ENCODE peak calls at places on chromosomes 11 and 22, in ten cellular contexts. One of them, this sample, is unnamed.

GRCh38 chr22:45534339-45535192 is 31.9 kb downstream of the FBLN1 start:
- DNase-seq in NCI-H1436 treated with DMSO at 0.1 percent for 48 hours: no peak
- DNase-seq in stimulated activated CD4-positive, alpha-beta T cell treated with anti-CD3 and anti-CD28 coated beads, TNF-alpha, amount 100 ng/mL, for 48 hours: no peak
- DNase-seq in endothelial cell of umbilical vein: no peak
- DNase-seq in nephron progenitor cell: no peak
- DNase-seq in naive B cell: no peak
- DNase-seq in lower lobe of right lung: no peak
- DNase-seq in erythroblast: no peak
- DNase-seq in T follicular helper cell: no peak
- DNase-seq in neural crest cell: no peak
- DNase-seq in this sample: no peak

GRCh38 chr11:103923473-103923931 is 112.9 kb upstream of the DDI1 start:
- DNase-seq in NCI-H1436 treated with DMSO at 0.1 percent for 48 hours: no peak
- DNase-seq in stimulated activated CD4-positive, alpha-beta T cell treated with anti-CD3 and anti-CD28 coated beads, TNF-alpha, amount 100 ng/mL, for 48 hours: no peak
- DNase-seq in endothelial cell of umbilical vein: no peak
- DNase-seq in nephron progenitor cell: no peak
- DNase-seq in naive B cell: no peak
- DNase-seq in lower lobe of right lung: no peak
- DNase-seq in erythroblast: no peak
- DNase-seq in T follicular helper cell: no peak
- DNase-seq in neural crest cell: no peak
- DNase-seq in this sample: no peak

GRCh38 chr11:69644962-69645675 is 4.2 kb downstream of the CCND1 start:
- DNase-seq in NCI-H1436 treated with DMSO at 0.1 percent for 48 hours: no peak
- DNase-seq in stimulated activated CD4-positive, alpha-beta T cell treated with anti-CD3 and anti-CD28 coated beads, TNF-alpha, amount 100 ng/mL, for 48 hours: no peak
- DNase-seq in endothelial cell of umbilical vein: no peak
- DNase-seq in nephron progenitor cell: no peak
- DNase-seq in naive B cell: no peak
- DNase-seq in lower lobe of right lung: no peak
- DNase-seq in erythroblast: no peak
- DNase-seq in T follicular helper cell: no peak
- DNase-seq in neural crest cell: no peak
- DNase-seq in this sample: no peak

GRCh38 chr11:6574816-6575715 is 28.4 kb downstream of the RRP8 start:
- DNase-seq in NCI-H1436 treated with DMSO at 0.1 percent for 48 hours: no peak
- DNase-seq in stimulated activated CD4-positive, alpha-beta T cell treated with anti-CD3 and anti-CD28 coated beads, TNF-alpha, amount 100 ng/mL, for 48 hours: no peak
- DNase-seq in endothelial cell of umbilical vein: peak
- DNase-seq in nephron progenitor cell: no peak
- DNase-seq in naive B cell: no peak
- DNase-seq in lower lobe of right lung: no peak
- DNase-seq in erythroblast: no peak
- DNase-seq in T follicular helper cell: no peak
- DNase-seq in neural crest cell: no peak
- DNase-seq in this sample: no peak

GRCh38 chr22:35411112-35411511 is 11.2 kb downstream of the MCM5 start:
- DNase-seq in NCI-H1436 treated with DMSO at 0.1 percent for 48 hours: no peak
- DNase-seq in stimulated activated CD4-positive, alpha-beta T cell treated with anti-CD3 and anti-CD28 coated beads, TNF-alpha, amount 100 ng/mL, for 48 hours: no peak
- DNase-seq in endothelial cell of umbilical vein: no peak
- DNase-seq in nephron progenitor cell: no peak
- DNase-seq in naive B cell: peak
- DNase-seq in lower lobe of right lung: no peak
- DNase-seq in erythroblast: no peak
- DNase-seq in T follicular helper cell: no peak
- DNase-seq in neural crest cell: no peak
- DNase-seq in this sample: peak

GRCh38 chr11:44780940-44781631 is 54.3 kb downstream of the TSPAN18 start:
- DNase-seq in NCI-H1436 treated with DMSO at 0.1 percent for 48 hours: no peak
- DNase-seq in stimulated activated CD4-positive, alpha-beta T cell treated with anti-CD3 and anti-CD28 coated beads, TNF-alpha, amount 100 ng/mL, for 48 hours: no peak
- DNase-seq in endothelial cell of umbilical vein: no peak
- DNase-seq in nephron progenitor cell: no peak
- DNase-seq in naive B cell: no peak
- DNase-seq in lower lobe of right lung: peak
- DNase-seq in erythroblast: peak
- DNase-seq in T follicular helper cell: no peak
- DNase-seq in neural crest cell: no peak
- DNase-seq in this sample: no peak

GRCh38 chr11:124644426-124645280 is 22.0 kb downstream of the TBRG1 start:
- DNase-seq in NCI-H1436 treated with DMSO at 0.1 percent for 48 hours: no peak
- DNase-seq in stimulated activated CD4-positive, alpha-beta T cell treated with anti-CD3 and anti-CD28 coated beads, TNF-alpha, amount 100 ng/mL, for 48 hours: no peak
- DNase-seq in endothelial cell of umbilical vein: peak
- DNase-seq in nephron progenitor cell: peak
- DNase-seq in naive B cell: peak
- DNase-seq in lower lobe of right lung: peak
- DNase-seq in erythroblast: peak
- DNase-seq in T follicular helper cell: no peak
- DNase-seq in neural crest cell: peak
- DNase-seq in this sample: peak

GRCh38 chr11:1760351-1761109 is 3.2 kb downstream of the CTSD start:
- DNase-seq in NCI-H1436 treated with DMSO at 0.1 percent for 48 hours: no peak
- DNase-seq in stimulated activated CD4-positive, alpha-beta T cell treated with anti-CD3 and anti-CD28 coated beads, TNF-alpha, amount 100 ng/mL, for 48 hours: no peak
- DNase-seq in endothelial cell of umbilical vein: peak
- DNase-seq in nephron progenitor cell: no peak
- DNase-seq in naive B cell: no peak
- DNase-seq in lower lobe of right lung: peak
- DNase-seq in erythroblast: peak
- DNase-seq in T follicular helper cell: no peak
- DNase-seq in neural crest cell: no peak
- DNase-seq in this sample: no peak

GRCh38 chr11:6206456-6207180 is 1.3 kb downstream of the C11orf42 start:
- DNase-seq in NCI-H1436 treated with DMSO at 0.1 percent for 48 hours: no peak
- DNase-seq in stimulated activated CD4-positive, alpha-beta T cell treated with anti-CD3 and anti-CD28 coated beads, TNF-alpha, amount 100 ng/mL, for 48 hours: no peak
- DNase-seq in endothelial cell of umbilical vein: no peak
- DNase-seq in nephron progenitor cell: no peak
- DNase-seq in naive B cell: no peak
- DNase-seq in lower lobe of right lung: no peak
- DNase-seq in erythroblast: no peak
- DNase-seq in T follicular helper cell: no peak
- DNase-seq in neural crest cell: no peak
- DNase-seq in this sample: no peak

GRCh38 chr11:70054020-70054419 is 24.1 kb upstream of the ANO1 start:
- DNase-seq in NCI-H1436 treated with DMSO at 0.1 percent for 48 hours: no peak
- DNase-seq in stimulated activated CD4-positive, alpha-beta T cell treated with anti-CD3 and anti-CD28 coated beads, TNF-alpha, amount 100 ng/mL, for 48 hours: no peak
- DNase-seq in endothelial cell of umbilical vein: no peak
- DNase-seq in nephron progenitor cell: no peak
- DNase-seq in naive B cell: no peak
- DNase-seq in lower lobe of right lung: no peak
- DNase-seq in erythroblast: no peak
- DNase-seq in T follicular helper cell: no peak
- DNase-seq in neural crest cell: no peak
- DNase-seq in this sample: no peak

GRCh38 chr11:67468509-67468834 is 579 bp downstream of the TMEM134 start:
- DNase-seq in NCI-H1436 treated with DMSO at 0.1 percent for 48 hours: no peak
- DNase-seq in stimulated activated CD4-positive, alpha-beta T cell treated with anti-CD3 and anti-CD28 coated beads, TNF-alpha, amount 100 ng/mL, for 48 hours: no peak
- DNase-seq in endothelial cell of umbilical vein: no peak
- DNase-seq in nephron progenitor cell: no peak
- DNase-seq in naive B cell: no peak
- DNase-seq in lower lobe of right lung: no peak
- DNase-seq in erythroblast: no peak
- DNase-seq in T follicular helper cell: no peak
- DNase-seq in neural crest cell: no peak
- DNase-seq in this sample: peak

GRCh38 chr11:57791321-57792059 is 29.9 kb downstream of the CTNND1 start:
- DNase-seq in NCI-H1436 treated with DMSO at 0.1 percent for 48 hours: no peak
- DNase-seq in stimulated activated CD4-positive, alpha-beta T cell treated with anti-CD3 and anti-CD28 coated beads, TNF-alpha, amount 100 ng/mL, for 48 hours: no peak
- DNase-seq in endothelial cell of umbilical vein: no peak
- DNase-seq in nephron progenitor cell: no peak
- DNase-seq in naive B cell: no peak
- DNase-seq in lower lobe of right lung: no peak
- DNase-seq in erythroblast: no peak
- DNase-seq in T follicular helper cell: no peak
- DNase-seq in neural crest cell: no peak
- DNase-seq in this sample: no peak

GRCh38 chr11:125952973-125953372 is 7.1 kb downstream of the VSIG10L2 start:
- DNase-seq in NCI-H1436 treated with DMSO at 0.1 percent for 48 hours: no peak
- DNase-seq in stimulated activated CD4-positive, alpha-beta T cell treated with anti-CD3 and anti-CD28 coated beads, TNF-alpha, amount 100 ng/mL, for 48 hours: no peak
- DNase-seq in endothelial cell of umbilical vein: no peak
- DNase-seq in nephron progenitor cell: no peak
- DNase-seq in naive B cell: no peak
- DNase-seq in lower lobe of right lung: peak
- DNase-seq in erythroblast: no peak
- DNase-seq in T follicular helper cell: no peak
- DNase-seq in neural crest cell: no peak
- DNase-seq in this sample: no peak

GRCh38 chr22:39265143-39265542 is 20.4 kb upstream of the PDGFB start:
- DNase-seq in NCI-H1436 treated with DMSO at 0.1 percent for 48 hours: no peak
- DNase-seq in stimulated activated CD4-positive, alpha-beta T cell treated with anti-CD3 and anti-CD28 coated beads, TNF-alpha, amount 100 ng/mL, for 48 hours: no peak
- DNase-seq in endothelial cell of umbilical vein: no peak
- DNase-seq in nephron progenitor cell: no peak
- DNase-seq in naive B cell: no peak
- DNase-seq in lower lobe of right lung: no peak
- DNase-seq in erythroblast: no peak
- DNase-seq in T follicular helper cell: no peak
- DNase-seq in neural crest cell: no peak
- DNase-seq in this sample: no peak

GRCh38 chr22:39246217-39246616 is 1.4 kb upstream of the PDGFB start:
- DNase-seq in NCI-H1436 treated with DMSO at 0.1 percent for 48 hours: no peak
- DNase-seq in stimulated activated CD4-positive, alpha-beta T cell treated with anti-CD3 and anti-CD28 coated beads, TNF-alpha, amount 100 ng/mL, for 48 hours: no peak
- DNase-seq in endothelial cell of umbilical vein: no peak
- DNase-seq in nephron progenitor cell: no peak
- DNase-seq in naive B cell: no peak
- DNase-seq in lower lobe of right lung: no peak
- DNase-seq in erythroblast: no peak
- DNase-seq in T follicular helper cell: no peak
- DNase-seq in neural crest cell: no peak
- DNase-seq in this sample: no peak

GRCh38 chr22:50739894-50740293 is 1.9 kb downstream of the ACR start:
- DNase-seq in NCI-H1436 treated with DMSO at 0.1 percent for 48 hours: no peak
- DNase-seq in stimulated activated CD4-positive, alpha-beta T cell treated with anti-CD3 and anti-CD28 coated beads, TNF-alpha, amount 100 ng/mL, for 48 hours: no peak
- DNase-seq in endothelial cell of umbilical vein: no peak
- DNase-seq in nephron progenitor cell: no peak
- DNase-seq in naive B cell: no peak
- DNase-seq in lower lobe of right lung: peak
- DNase-seq in erythroblast: no peak
- DNase-seq in T follicular helper cell: no peak
- DNase-seq in neural crest cell: no peak
- DNase-seq in this sample: no peak

GRCh38 chr11:88284306-88285057 is 53.1 kb downstream of the CTSC start:
- DNase-seq in NCI-H1436 treated with DMSO at 0.1 percent for 48 hours: no peak
- DNase-seq in stimulated activated CD4-positive, alpha-beta T cell treated with anti-CD3 and anti-CD28 coated beads, TNF-alpha, amount 100 ng/mL, for 48 hours: no peak
- DNase-seq in endothelial cell of umbilical vein: peak
- DNase-seq in nephron progenitor cell: no peak
- DNase-seq in naive B cell: no peak
- DNase-seq in lower lobe of right lung: no peak
- DNase-seq in erythroblast: no peak
- DNase-seq in T follicular helper cell: no peak
- DNase-seq in neural crest cell: no peak
- DNase-seq in this sample: no peak

GRCh38 chr11:3939211-3939610 is 83.7 kb downstream of the STIM1 start:
- DNase-seq in NCI-H1436 treated with DMSO at 0.1 percent for 48 hours: no peak
- DNase-seq in stimulated activated CD4-positive, alpha-beta T cell treated with anti-CD3 and anti-CD28 coated beads, TNF-alpha, amount 100 ng/mL, for 48 hours: no peak
- DNase-seq in endothelial cell of umbilical vein: no peak
- DNase-seq in nephron progenitor cell: no peak
- DNase-seq in naive B cell: no peak
- DNase-seq in lower lobe of right lung: no peak
- DNase-seq in erythroblast: no peak
- DNase-seq in T follicular helper cell: no peak
- DNase-seq in neural crest cell: no peak
- DNase-seq in this sample: no peak

GRCh38 chr22:42425337-42425988 is 6.7 kb downstream of the NFAM1 start:
- DNase-seq in NCI-H1436 treated with DMSO at 0.1 percent for 48 hours: no peak
- DNase-seq in stimulated activated CD4-positive, alpha-beta T cell treated with anti-CD3 and anti-CD28 coated beads, TNF-alpha, amount 100 ng/mL, for 48 hours: no peak
- DNase-seq in endothelial cell of umbilical vein: no peak
- DNase-seq in nephron progenitor cell: no peak
- DNase-seq in naive B cell: no peak
- DNase-seq in lower lobe of right lung: no peak
- DNase-seq in erythroblast: no peak
- DNase-seq in T follicular helper cell: no peak
- DNase-seq in neural crest cell: no peak
- DNase-seq in this sample: no peak

GRCh38 chr11:95279921-95280861 is 49.2 kb upstream of the SESN3 start:
- DNase-seq in NCI-H1436 treated with DMSO at 0.1 percent for 48 hours: no peak
- DNase-seq in stimulated activated CD4-positive, alpha-beta T cell treated with anti-CD3 and anti-CD28 coated beads, TNF-alpha, amount 100 ng/mL, for 48 hours: no peak
- DNase-seq in endothelial cell of umbilical vein: no peak
- DNase-seq in nephron progenitor cell: no peak
- DNase-seq in naive B cell: peak
- DNase-seq in lower lobe of right lung: no peak
- DNase-seq in erythroblast: no peak
- DNase-seq in T follicular helper cell: no peak
- DNase-seq in neural crest cell: no peak
- DNase-seq in this sample: no peak

GRCh38 chr11:61959026-61959608 is 8.3 kb downstream of the FTH1 start:
- DNase-seq in NCI-H1436 treated with DMSO at 0.1 percent for 48 hours: no peak
- DNase-seq in stimulated activated CD4-positive, alpha-beta T cell treated with anti-CD3 and anti-CD28 coated beads, TNF-alpha, amount 100 ng/mL, for 48 hours: no peak
- DNase-seq in endothelial cell of umbilical vein: no peak
- DNase-seq in nephron progenitor cell: no peak
- DNase-seq in naive B cell: no peak
- DNase-seq in lower lobe of right lung: no peak
- DNase-seq in erythroblast: no peak
- DNase-seq in T follicular helper cell: no peak
- DNase-seq in neural crest cell: no peak
- DNase-seq in this sample: no peak

GRCh38 chr11:64846998-64847666 is 2.7 kb upstream of the CDC42BPG start:
- DNase-seq in NCI-H1436 treated with DMSO at 0.1 percent for 48 hours: peak
- DNase-seq in stimulated activated CD4-positive, alpha-beta T cell treated with anti-CD3 and anti-CD28 coated beads, TNF-alpha, amount 100 ng/mL, for 48 hours: peak
- DNase-seq in endothelial cell of umbilical vein: peak
- DNase-seq in nephron progenitor cell: peak
- DNase-seq in naive B cell: peak
- DNase-seq in lower lobe of right lung: peak
- DNase-seq in erythroblast: peak
- DNase-seq in T follicular helper cell: peak
- DNase-seq in neural crest cell: peak
- DNase-seq in this sample: peak

GRCh38 chr11:69552951-69553350 is 71.5 kb downstream of the LINC01488 start:
- DNase-seq in NCI-H1436 treated with DMSO at 0.1 percent for 48 hours: no peak
- DNase-seq in stimulated activated CD4-positive, alpha-beta T cell treated with anti-CD3 and anti-CD28 coated beads, TNF-alpha, amount 100 ng/mL, for 48 hours: no peak
- DNase-seq in endothelial cell of umbilical vein: no peak
- DNase-seq in nephron progenitor cell: no peak
- DNase-seq in naive B cell: no peak
- DNase-seq in lower lobe of right lung: peak
- DNase-seq in erythroblast: no peak
- DNase-seq in T follicular helper cell: no peak
- DNase-seq in neural crest cell: no peak
- DNase-seq in this sample: no peak

GRCh38 chr11:123745764-123746451 is 4.4 kb upstream of the ZNF202 start:
- DNase-seq in NCI-H1436 treated with DMSO at 0.1 percent for 48 hours: no peak
- DNase-seq in stimulated activated CD4-positive, alpha-beta T cell treated with anti-CD3 and anti-CD28 coated beads, TNF-alpha, amount 100 ng/mL, for 48 hours: no peak
- DNase-seq in endothelial cell of umbilical vein: no peak
- DNase-seq in nephron progenitor cell: no peak
- DNase-seq in naive B cell: no peak
- DNase-seq in lower lobe of right lung: no peak
- DNase-seq in erythroblast: no peak
- DNase-seq in T follicular helper cell: no peak
- DNase-seq in neural crest cell: no peak
- DNase-seq in this sample: no peak

GRCh38 chr11:119989422-119989821 is 148.5 kb downstream of the TRIM29 start:
- DNase-seq in NCI-H1436 treated with DMSO at 0.1 percent for 48 hours: no peak
- DNase-seq in stimulated activated CD4-positive, alpha-beta T cell treated with anti-CD3 and anti-CD28 coated beads, TNF-alpha, amount 100 ng/mL, for 48 hours: no peak
- DNase-seq in endothelial cell of umbilical vein: no peak
- DNase-seq in nephron progenitor cell: no peak
- DNase-seq in naive B cell: no peak
- DNase-seq in lower lobe of right lung: no peak
- DNase-seq in erythroblast: no peak
- DNase-seq in T follicular helper cell: no peak
- DNase-seq in neural crest cell: no peak
- DNase-seq in this sample: no peak

GRCh38 chr11:9574806-9575530 is 1.5 kb downstream of the WEE1 start:
- DNase-seq in NCI-H1436 treated with DMSO at 0.1 percent for 48 hours: no peak
- DNase-seq in stimulated activated CD4-positive, alpha-beta T cell treated with anti-CD3 and anti-CD28 coated beads, TNF-alpha, amount 100 ng/mL, for 48 hours: no peak
- DNase-seq in endothelial cell of umbilical vein: peak
- DNase-seq in nephron progenitor cell: peak
- DNase-seq in naive B cell: peak
- DNase-seq in lower lobe of right lung: no peak
- DNase-seq in erythroblast: peak
- DNase-seq in T follicular helper cell: no peak
- DNase-seq in neural crest cell: peak
- DNase-seq in this sample: peak

GRCh38 chr11:33257160-33257896 is at the start of gene HIPK3:
- DNase-seq in NCI-H1436 treated with DMSO at 0.1 percent for 48 hours: no peak
- DNase-seq in stimulated activated CD4-positive, alpha-beta T cell treated with anti-CD3 and anti-CD28 coated beads, TNF-alpha, amount 100 ng/mL, for 48 hours: peak
- DNase-seq in endothelial cell of umbilical vein: peak
- DNase-seq in nephron progenitor cell: peak
- DNase-seq in naive B cell: peak
- DNase-seq in lower lobe of right lung: peak
- DNase-seq in erythroblast: peak
- DNase-seq in T follicular helper cell: peak
- DNase-seq in neural crest cell: peak
- DNase-seq in this sample: peak

GRCh38 chr22:34608716-34609115 is 457.2 kb upstream of the ISX start:
- DNase-seq in NCI-H1436 treated with DMSO at 0.1 percent for 48 hours: no peak
- DNase-seq in stimulated activated CD4-positive, alpha-beta T cell treated with anti-CD3 and anti-CD28 coated beads, TNF-alpha, amount 100 ng/mL, for 48 hours: no peak
- DNase-seq in endothelial cell of umbilical vein: no peak
- DNase-seq in nephron progenitor cell: no peak
- DNase-seq in naive B cell: no peak
- DNase-seq in lower lobe of right lung: no peak
- DNase-seq in erythroblast: no peak
- DNase-seq in T follicular helper cell: no peak
- DNase-seq in neural crest cell: no peak
- DNase-seq in this sample: no peak

This sample was measured in NAMALWA.